ENCODE peak calls at places on chromosome 18, in five cellular contexts. S, E, G, J and P are unnamed samples.

GRCh38 chr18:77132369-77133050 is at the start of gene MBP:
- DNase-seq in J (no peak), E (peak), G (no peak), S (no peak), P (peak)

GRCh38 chr18:80033181-80034067 is 810 bp upstream of the RBFA start:
- DNase-seq in E (no peak), S (no peak), G (no peak), J (peak), P (peak)

GRCh38 chr18:4232656-4233055 is 222.5 kb downstream of the DLGAP1 start:
- DNase-seq in J (no peak), E (no peak), S (no peak), G (no peak), P (no peak)

GRCh38 chr18:6650063-6650462 is 79.5 kb upstream of the ARHGAP28 start:
- DNase-seq in E (no peak), G (no peak), J (no peak), S (no peak), P (no peak)

GRCh38 chr18:52822160-52822559 is 482.2 kb downstream of the DCC start:
- DNase-seq in G (no peak), S (no peak), E (no peak), J (no peak), P (no peak)

GRCh38 chr18:39667905-39668304 is 2102.3 kb upstream of the CELF4 start:
- DNase-seq in S (no peak), G (no peak), E (no peak), J (no peak), P (no peak)

GRCh38 chr18:39571511-39571910 is 2005.9 kb upstream of the CELF4 start:
- DNase-seq in E (no peak), S (peak), J (no peak), G (no peak), P (no peak)

GRCh38 chr18:11570770-11571169 is 38.6 kb upstream of the SLC35G4 start:
- DNase-seq in S (no peak), E (no peak), G (no peak), J (no peak), P (no peak)

GRCh38 chr18:39462436-39462835 is 1896.8 kb upstream of the CELF4 start:
- DNase-seq in E (no peak), S (no peak), J (no peak), G (no peak), P (no peak)

GRCh38 chr18:35753306-35753910 is 171.9 kb downstream of the GALNT1 start:
- DNase-seq in S (no peak), J (no peak), E (no peak), G (no peak), P (no peak)

GRCh38 chr18:183769-184168 is 25.4 kb downstream of the USP14 start:
- DNase-seq in E (no peak), G (no peak), S (peak), J (no peak), P (no peak)

GRCh38 chr18:46917808-46918600 is 602 bp downstream of the KATNAL2 start:
- DNase-seq in E (no peak), J (no peak), S (peak), G (no peak), P (no peak)

GRCh38 chr18:7084766-7085080 is 32.9 kb downstream of the LAMA1 start:
- DNase-seq in G (peak), E (no peak), S (no peak), J (no peak), P (no peak)

GRCh38 chr18:22057908-22058527 is 111.4 kb upstream of the GATA6 start:
- DNase-seq in G (no peak), E (no peak), S (no peak), J (no peak), P (no peak)

GRCh38 chr18:24364177-24364576 is 33.4 kb downstream of the OSBPL1A start:
- DNase-seq in E (no peak), J (no peak), G (no peak), S (no peak), P (no peak)

GRCh38 chr18:8952796-8953760 is 149.4 kb upstream of the NDUFV2 start:
- DNase-seq in J (no peak), E (no peak), G (peak), S (no peak), P (no peak)

GRCh38 chr18:8860845-8861642 is 155.7 kb downstream of the MTCL1 start:
- DNase-seq in J (no peak), G (no peak), S (no peak), E (no peak), P (no peak)

GRCh38 chr18:24319757-24320156 is 77.9 kb downstream of the OSBPL1A start:
- DNase-seq in S (no peak), J (no peak), E (no peak), G (no peak), P (no peak)

GRCh38 chr18:79385749-79386341 is 9.9 kb upstream of the NFATC1 start:
- DNase-seq in J (no peak), G (no peak), S (no peak), E (no peak), P (no peak)

GRCh38 chr18:50158866-50159653 is 35.9 kb downstream of the MYO5B start:
- DNase-seq in J (no peak), S (no peak), E (peak), G (no peak), P (no peak)

GRCh38 chr18:61635901-61636528 is 256.8 kb downstream of the RNF152 start:
- DNase-seq in S (peak), J (no peak), E (peak), G (no peak), P (peak)

GRCh38 chr18:25457636-25458035 is 105.7 kb upstream of the ZNF521 start:
- DNase-seq in G (no peak), J (no peak), S (no peak), E (no peak), P (no peak)

GRCh38 chr18:33757037-33757436 is 179.0 kb downstream of the ASXL3 start:
- DNase-seq in G (peak), E (no peak), S (no peak), J (no peak), P (no peak)